ENCODE peak calls at places on chromosomes 2 and 18, in seven cellular contexts. A is G401; S is NB4; U is stimulated activated CD8-positive, alpha-beta memory T cell treated with anti-CD3 and anti-CD28 coated beads, Interleukin-12 subunit alpha, Interleukin-12 subunit beta, amount 100 ng/mL, for 4 hours; R is C1 segment of cervical spinal cord; J is osteocyte; V is chondrocyte. M is an unnamed sample.

GRCh38 chr18:74571895-74572680 is 25.6 kb upstream of the ZNF407 start:
- DNase-seq in A (no peak), S (no peak), U (no peak), R (no peak), J (no peak), V (no peak), M (no peak)

GRCh38 chr2:189129971-189130370 is 49.6 kb downstream of the COL5A2 start:
- DNase-seq in A (no peak), S (no peak), U (no peak), R (no peak), J (no peak), V (no peak), M (no peak)

GRCh38 chr2:45241061-45241561 is 231.9 kb upstream of the SIX2 start:
- DNase-seq in A (no peak), S (no peak), U (no peak), R (no peak), J (no peak), V (no peak), M (no peak)

GRCh38 chr2:36352711-36353110 is 2.9 kb upstream of the CRIM1 start:
- DNase-seq in A (peak), S (no peak), U (no peak), R (no peak), J (no peak), V (no peak), M (no peak)

GRCh38 chr2:112996635-112997034 is 8.6 kb upstream of the IL36A start:
- DNase-seq in A (no peak), S (peak), U (peak), R (no peak), J (no peak), V (no peak), M (no peak)

GRCh38 chr2:102166189-102166845 is 20.5 kb upstream of the IL1RL2 start:
- DNase-seq in A (peak), S (peak), U (no peak), R (no peak), J (no peak), V (no peak), M (peak)

GRCh38 chr18:10851824-10852225 is 297.5 kb downstream of the PIEZO2 start:
- DNase-seq in A (peak), S (peak), U (no peak), R (no peak), J (no peak), V (no peak), M (peak)

GRCh38 chr18:50706199-50706598 is 113.6 kb downstream of the MRO start:
- DNase-seq in A (no peak), S (no peak), U (no peak), R (no peak), J (no peak), V (no peak), M (no peak)

GRCh38 chr2:238502956-238503791 is 76.4 kb downstream of the ASB1 start:
- DNase-seq in A (no peak), S (no peak), U (no peak), R (no peak), J (peak), V (no peak), M (no peak)

GRCh38 chr2:27069961-27070618 is 1.4 kb downstream of the OST4 start:
- DNase-seq in A (no peak), S (no peak), U (no peak), R (no peak), J (no peak), V (no peak), M (no peak)

GRCh38 chr2:57696016-57696415 is 350.6 kb upstream of the VRK2 start:
- DNase-seq in A (no peak), S (no peak), U (no peak), R (no peak), J (no peak), V (no peak), M (no peak)

GRCh38 chr2:128313076-128313836 is 5.4 kb downstream of the HS6ST1 start:
- DNase-seq in A (no peak), S (peak), U (no peak), R (no peak), J (no peak), V (no peak), M (no peak)

GRCh38 chr2:108184421-108184820 is 55.3 kb upstream of the SULT1C3 start:
- DNase-seq in A (no peak), S (peak), U (no peak), R (no peak), J (no peak), V (no peak), M (peak)

GRCh38 chr2:216643986-216644662 is 10.9 kb downstream of the IGFBP2 start:
- DNase-seq in A (no peak), S (no peak), U (no peak), R (no peak), J (no peak), V (no peak), M (no peak)

GRCh38 chr2:84556190-84556589 is 39.9 kb downstream of the DNAH6 start:
- DNase-seq in A (no peak), S (no peak), U (no peak), R (no peak), J (no peak), V (no peak), M (no peak)

GRCh38 chr2:237473474-237474453 is 13.3 kb upstream of the MLPH start:
- DNase-seq in A (peak), S (peak), U (no peak), R (no peak), J (no peak), V (no peak), M (no peak)

GRCh38 chr2:191521608-191522208 is 156.2 kb upstream of the NABP1 start:
- DNase-seq in A (peak), S (peak), U (no peak), R (no peak), J (no peak), V (no peak), M (peak)

GRCh38 chr2:239028253-239028619 is 180.4 kb downstream of the TWIST2 start:
- DNase-seq in A (no peak), S (no peak), U (no peak), R (no peak), J (no peak), V (no peak), M (no peak)

GRCh38 chr2:207163053-207163814 is 2.5 kb downstream of the KLF7 start:
- DNase-seq in A (peak), S (no peak), U (no peak), R (no peak), J (no peak), V (no peak), M (peak)

GRCh38 chr2:30675758-30676157 is 131.5 kb downstream of the CAPN13 start:
- DNase-seq in A (no peak), S (no peak), U (no peak), R (no peak), J (peak), V (no peak), M (no peak)

GRCh38 chr18:46374850-46375249 is 270.7 kb downstream of the HAUS1 start:
- DNase-seq in A (no peak), S (no peak), U (no peak), R (no peak), J (no peak), V (no peak), M (no peak)

GRCh38 chr2:5148392-5149085 is 543.6 kb upstream of the SOX11 start:
- DNase-seq in A (no peak), S (no peak), U (no peak), R (no peak), J (no peak), V (no peak), M (no peak)

GRCh38 chr2:85854166-85854509 is 34.7 kb downstream of the ST3GAL5 start:
- DNase-seq in A (no peak), S (no peak), U (no peak), R (no peak), J (no peak), V (no peak), M (no peak)

GRCh38 chr2:182818541-182819308 is 47.7 kb downstream of the FRZB start:
- DNase-seq in A (no peak), S (no peak), U (no peak), R (no peak), J (no peak), V (no peak), M (no peak)

GRCh38 chr2:240226672-240227537 is 86.4 kb upstream of the OTOS start:
- DNase-seq in A (no peak), S (no peak), U (no peak), R (no peak), J (peak), V (no peak), M (no peak)